ENCODE peak calls at places on chromosomes 11 and 22, in four cellular contexts. C is right cardiac atrium, W is aorta, Q is lower lobe of right lung. Z is an unnamed sample.
A peak's percentile ranks its signal among the peaks of the same experiment; 100 is the strongest.

GRCh38 chr11:44638032-44638431 is 72.6 kb downstream of the CD82 start:
- DNase-seq in C (peak; percentile 46), W (no peak), Q (no peak), Z (no peak)

GRCh38 chr11:69306821-69307220 is 12.9 kb downstream of the MYEOV start:
- DNase-seq in C (no peak), W (no peak), Q (no peak), Z (no peak)

GRCh38 chr11:35030716-35031213 is 108.2 kb upstream of the CD44 start:
- DNase-seq in C (peak; percentile 63), W (peak; percentile 75), Q (no peak), Z (peak; percentile 98)

GRCh38 chr11:10604340-10604748 is 35.9 kb upstream of the LYVE1 start:
- DNase-seq in C (peak; percentile 85), W (peak; percentile 60), Q (no peak), Z (no peak)

GRCh38 chr11:108221401-108221800 is 1.0 kb downstream of the NPAT start:
- DNase-seq in C (no peak), W (no peak), Q (no peak), Z (peak; percentile 7)

GRCh38 chr11:35418847-35419712 is at the start of gene SLC1A2:
- DNase-seq in C (peak; percentile 60), W (peak; percentile 46), Q (peak; percentile 43), Z (no peak)

GRCh38 chr11:94669032-94669431 is 99.1 kb upstream of the AMOTL1 start:
- DNase-seq in C (no peak), W (no peak), Q (no peak), Z (no peak)

GRCh38 chr11:68610452-68611116 is 73.8 kb upstream of the GAL start:
- DNase-seq in C (no peak), W (no peak), Q (no peak), Z (no peak)

GRCh38 chr22:44538071-44538470 is 40.0 kb upstream of the RTL6 start:
- DNase-seq in C (no peak), W (no peak), Q (no peak), Z (no peak)

GRCh38 chr11:72668645-72669347 is 5.4 kb downstream of the PDE2A start:
- DNase-seq in C (peak; percentile 2), W (no peak), Q (no peak), Z (no peak)

GRCh38 chr11:38460429-38460828 is 1862.4 kb upstream of the RAG2 start:
- DNase-seq in C (no peak), W (no peak), Q (no peak), Z (peak; percentile 43)
- H3K4me3 ChIP-seq in C (no peak overlapping the region), W (no peak overlapping the region), Q (no peak overlapping the region), Z (no peak overlapping the region)

GRCh38 chr11:101446238-101446637 is 137.6 kb downstream of the TRPC6 start:
- DNase-seq in C (no peak), W (no peak), Q (no peak), Z (peak; percentile 69)
- H3K27ac ChIP-seq in C (no peak overlapping the region), W (no peak overlapping the region), Q (no peak overlapping the region), Z (peak overlapping the region; percentile 75)

GRCh38 chr22:37601203-37601539 is 7.5 kb upstream of the GGA1 start:
- DNase-seq in C (no peak), W (no peak), Q (no peak), Z (no peak)
- H3K4me3 ChIP-seq in C (no peak overlapping the region), W (no peak overlapping the region), Q (no peak overlapping the region), Z (no peak overlapping the region)

DNA sequence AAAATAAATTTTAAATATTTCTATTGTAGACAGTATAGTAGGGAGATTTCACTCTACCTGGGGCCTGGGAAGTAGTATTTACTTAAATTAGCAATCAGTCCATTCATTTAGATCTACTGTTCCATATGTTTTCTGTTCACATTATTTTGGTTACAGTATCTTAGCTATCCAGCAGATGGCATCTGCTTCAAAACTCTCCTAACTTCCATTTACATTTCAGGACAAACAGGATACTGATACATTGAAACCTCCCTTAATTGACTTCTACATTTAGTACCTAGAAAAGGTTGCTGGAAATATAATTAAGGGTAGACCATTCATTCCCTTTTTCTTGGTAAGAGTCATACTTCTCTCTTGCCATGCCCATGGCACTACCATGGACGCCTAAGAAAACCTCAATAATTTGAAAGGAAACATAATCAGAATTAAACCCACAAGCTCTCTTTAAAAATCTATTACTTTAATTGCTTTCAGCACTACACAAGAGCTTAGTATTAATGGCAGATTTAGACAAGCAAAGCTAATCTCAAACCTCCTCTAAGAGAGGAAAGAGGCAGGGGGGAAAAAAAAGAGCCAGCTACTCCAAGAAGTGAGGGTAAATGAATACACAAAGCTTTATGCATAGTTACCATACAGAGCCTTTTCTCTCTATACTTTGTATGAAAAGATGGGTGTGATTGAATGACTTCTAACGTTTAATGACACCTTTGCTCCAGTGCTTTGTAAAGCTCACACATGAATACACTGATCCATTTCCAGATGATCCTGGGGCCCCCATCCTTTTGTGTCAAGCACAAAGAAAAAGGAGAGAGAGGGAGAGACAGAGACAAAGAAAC is 131.2 kb upstream of the MTMR2 start:
- DNase-seq in C (no peak), W (no peak), Q (no peak), Z (no peak)
- H3K27ac ChIP-seq in C (no peak overlapping the region), W (no peak overlapping the region), Q (no peak overlapping the region), Z (peak overlapping the region; percentile 44)

GRCh38 chr22:49849161-49850020 is 4.3 kb upstream of the ZBED4 start:
- DNase-seq in C (no peak), W (no peak), Q (no peak), Z (no peak)
- H3K4me3 ChIP-seq in C (peak overlapping the region; percentile 65), W (no peak overlapping the region), Q (peak overlapping the region; percentile 59), Z (no peak overlapping the region)

GRCh38 chr22:37904572-37905533 is 1.2 kb upstream of the MICALL1 start:
- DNase-seq in C (peak; percentile 72), W (peak; percentile 83), Q (no peak), Z (peak; percentile 98)
- H3K27ac ChIP-seq in C (peak overlapping the region; percentile 24), W (no peak overlapping the region), Q (peak overlapping the region; percentile 76), Z (peak overlapping the region; percentile 95)

GRCh38 chr11:3836903-3837302 is 3.9 kb downstream of the RHOG start:
- DNase-seq in C (peak; percentile 86), W (peak; percentile 79), Q (peak; percentile 66), Z (no peak)
- H3K4me3 ChIP-seq in C (no peak overlapping the region), W (no peak overlapping the region), Q (peak overlapping the region; percentile 40), Z (no peak overlapping the region)

DNA sequence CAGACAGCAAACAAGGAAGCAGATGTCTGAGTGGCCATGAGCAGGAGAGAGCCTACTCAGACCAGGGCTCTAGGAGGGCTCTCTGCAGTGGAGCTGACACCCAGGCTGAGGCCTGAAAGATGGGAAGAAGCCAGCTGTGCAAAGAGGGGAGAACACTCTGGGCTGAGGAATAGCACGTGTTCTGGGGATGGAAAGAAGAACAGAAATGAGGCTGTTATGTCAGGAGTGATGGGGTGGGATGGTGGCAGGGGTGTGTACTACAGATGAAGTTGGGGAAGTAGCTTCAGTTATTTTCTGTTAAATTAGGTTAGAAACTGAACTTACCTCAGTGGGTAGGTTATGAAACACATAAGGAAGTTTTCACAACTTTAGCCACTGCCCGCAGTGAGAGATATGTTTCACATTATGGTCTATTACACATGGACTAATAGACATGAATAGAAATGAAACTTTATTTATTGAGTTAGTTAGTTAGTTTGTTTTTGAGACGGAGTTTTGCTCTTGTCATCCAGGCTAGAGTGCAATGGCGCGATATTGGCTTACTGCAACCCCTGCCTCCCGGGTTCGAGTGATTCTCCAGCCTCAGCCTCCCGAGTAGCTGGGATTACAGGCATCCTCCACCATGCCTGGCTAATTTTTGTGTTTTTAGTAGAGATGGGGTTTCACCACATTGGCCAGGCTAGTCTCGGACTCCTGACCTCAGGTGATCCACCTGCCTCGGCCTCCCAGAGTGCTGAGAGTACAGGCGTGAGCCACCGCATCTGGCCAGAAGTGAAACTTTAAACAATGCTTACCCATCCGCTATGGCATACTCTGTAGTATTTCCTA is 7.8 kb downstream of the DCPS start:
- DNase-seq in C (no peak), W (no peak), Q (no peak), Z (no peak)
- H3K27ac ChIP-seq in C (no peak overlapping the region), W (no peak overlapping the region), Q (peak overlapping the region; percentile 60), Z (no peak overlapping the region)

DNA sequence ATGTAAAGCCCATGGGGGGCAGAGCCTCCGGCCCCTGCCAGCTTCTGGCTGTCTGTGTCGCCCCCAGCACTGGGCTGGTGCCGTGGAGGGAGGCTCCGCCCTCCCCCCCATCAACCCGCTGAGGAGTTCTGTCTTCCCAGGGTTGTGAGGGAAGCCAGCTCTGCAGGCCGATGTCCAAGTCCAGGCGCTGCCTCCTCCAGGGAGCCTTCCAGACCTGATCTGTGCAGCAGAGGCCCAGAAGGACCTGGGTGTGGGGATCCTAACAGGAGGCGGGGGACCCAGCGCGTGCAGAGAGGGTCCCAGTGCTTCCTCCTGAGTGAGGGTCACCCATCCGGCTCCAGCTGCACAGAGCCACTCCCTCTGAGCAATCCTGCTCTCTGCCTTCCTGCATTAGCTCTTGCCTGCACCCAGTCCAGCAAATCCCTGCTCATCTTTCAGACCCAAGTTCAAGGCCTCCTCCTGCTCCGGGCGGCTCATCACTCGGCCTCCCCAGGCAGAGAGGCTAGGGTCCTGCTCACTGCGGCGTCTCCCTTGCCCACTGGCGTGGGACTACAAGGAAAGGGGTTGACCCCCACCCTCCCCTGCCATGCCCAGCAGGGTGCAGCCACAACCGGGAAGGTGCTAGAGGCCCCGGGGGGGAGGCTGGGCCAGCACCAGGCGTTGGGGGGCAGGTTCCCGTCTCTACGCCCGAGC is 16.5 kb downstream of the PRR33 start:
- DNase-seq in C (peak; percentile 76), W (peak; percentile 53), Q (peak; percentile 37), Z (no peak)
- H3K4me3 ChIP-seq in C (no peak overlapping the region), W (no peak overlapping the region), Q (no peak overlapping the region), Z (no peak overlapping the region)

Z was measured in brain microvascular endothelial cell.